ENCODE peak calls at places on chromosomes 5 and 9, in seven cellular contexts. Q is fibroblast of lung, D is cardiac muscle cell, C is heart left ventricle, X is GM23338, U is gastrocnemius medialis, I is psoas muscle. K is an unnamed sample.

GRCh38 chr9:37747271-37747753 is 6.3 kb upstream of the TRMT10B start:
- DNase-seq in Q (peak; percentile 76), D (peak; percentile 76), C (no peak), X (peak; percentile 82), U (peak; percentile 27), I (peak; percentile 49), K (peak; percentile 90)

GRCh38 chr9:85310531-85311070 is 431.2 kb downstream of the AGTPBP1 start:
- DNase-seq in Q (no peak), D (no peak), C (no peak), X (no peak), U (no peak), I (no peak), K (no peak)

GRCh38 chr5:64690417-64691151 is at the start of gene SHISAL2B:
- DNase-seq in Q (peak; percentile 27), D (peak; percentile 35), C (no peak), X (peak; percentile 79), U (no peak), I (no peak), K (peak; percentile 83)

GRCh38 chr5:14364096-14364495 is 217.5 kb upstream of the OTULINL start:
- DNase-seq in Q (peak; percentile 33), D (peak; percentile 32), C (no peak), X (no peak), U (no peak), I (no peak), K (no peak)

GRCh38 chr5:120735076-120735475 is 271.0 kb downstream of the PRR16 start:
- DNase-seq in Q (no peak), D (no peak), C (no peak), X (no peak), U (no peak), I (no peak), K (no peak)

GRCh38 chr9:91253488-91253887 is 108.2 kb downstream of the AUH start:
- DNase-seq in Q (peak; percentile 17), D (no peak), C (no peak), X (peak; percentile 41), U (no peak), I (no peak), K (peak; percentile 29)

GRCh38 chr9:130172858-130173461 is 756 bp downstream of the NCS1 start:
- DNase-seq in Q (peak; percentile 18), D (peak; percentile 17), C (no peak), X (no peak), U (no peak), I (peak; percentile 44), K (peak; percentile 87)

GRCh38 chr5:169970911-169971436 is 9.3 kb downstream of the INSYN2B start:
- DNase-seq in Q (peak; percentile 77), D (peak; percentile 74), C (peak; percentile 37), X (no peak), U (peak; percentile 9), I (peak; percentile 17), K (no peak)

GRCh38 chr5:100780376-100780870 is 122.7 kb downstream of the ST8SIA4 start:
- DNase-seq in Q (no peak), D (no peak), C (no peak), X (no peak), U (no peak), I (no peak), K (no peak)

GRCh38 chr5:31021181-31021624 is 172.3 kb upstream of the CDH6 start:
- DNase-seq in Q (peak; percentile 8), D (peak; percentile 6), C (no peak), X (no peak), U (no peak), I (no peak), K (no peak)

DNA sequence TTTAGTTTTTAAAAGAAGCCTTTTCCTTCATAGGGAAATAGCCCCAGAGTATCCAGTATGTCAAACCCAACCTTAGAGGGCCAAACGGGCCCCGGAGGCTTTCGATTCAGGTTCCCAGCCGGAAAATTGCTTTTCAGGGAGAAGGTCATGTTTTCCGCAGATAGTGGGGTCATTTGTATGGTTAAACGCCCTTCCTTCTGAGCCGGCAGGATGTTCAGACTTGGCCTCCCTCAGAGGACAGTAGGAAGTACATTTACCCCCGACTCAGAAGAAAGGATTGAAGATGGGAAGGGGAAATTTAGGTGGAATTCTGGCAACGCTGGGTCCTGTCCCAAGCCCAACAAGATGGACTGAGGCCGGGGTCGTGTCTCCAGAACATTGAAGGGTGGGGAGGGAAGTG is 195.2 kb downstream of the AOPEP start:
- DNase-seq in Q (no peak), D (no peak), C (no peak), X (no peak), U (no peak), I (no peak), K (no peak)
- H3K4me3 ChIP-seq in Q (no peak overlapping the region), D (no peak overlapping the region), C (no peak overlapping the region), X (no peak overlapping the region), U (no peak overlapping the region), I (peak overlapping the region; percentile 10), K (no peak overlapping the region)

GRCh38 chr5:72183231-72183630 is 76.0 kb downstream of the MAP1B start:
- DNase-seq in Q (no peak), D (no peak), C (no peak), X (peak; percentile 45), U (no peak), I (no peak), K (peak; percentile 39)

GRCh38 chr5:72187388-72188070 is 80.3 kb downstream of the MAP1B start:
- DNase-seq in Q (no peak), D (no peak), C (no peak), X (no peak), U (no peak), I (no peak), K (no peak)

GRCh38 chr5:72180925-72181324 is 73.7 kb downstream of the MAP1B start:
- DNase-seq in Q (no peak), D (no peak), C (no peak), X (no peak), U (no peak), I (no peak), K (no peak)

GRCh38 chr5:72185717-72186388 is 78.6 kb downstream of the MAP1B start:
- DNase-seq in Q (peak; percentile 29), D (peak; percentile 30), C (peak; percentile 51), X (no peak), U (no peak), I (peak; percentile 22), K (no peak)

DNA sequence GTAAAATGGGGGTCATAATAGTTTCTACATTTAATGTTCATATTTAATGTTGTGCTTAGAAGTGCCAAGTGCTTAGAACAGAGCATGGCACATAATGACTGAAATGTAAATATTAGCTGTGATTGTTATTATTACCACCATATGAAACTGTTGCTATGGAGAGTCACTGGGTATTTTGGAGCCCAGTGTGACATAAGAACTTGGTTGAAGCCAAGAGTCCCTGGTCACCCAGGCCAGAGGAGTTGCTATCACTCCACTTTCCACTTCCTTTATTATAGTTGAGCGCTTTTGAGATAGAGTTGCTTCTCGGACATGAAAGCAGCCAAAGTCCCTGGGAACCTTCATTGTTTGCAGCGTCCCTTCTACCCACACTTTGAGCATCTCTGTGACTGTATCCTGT is 77.1 kb downstream of the MAP1B start:
- DNase-seq in Q (no peak), D (no peak), C (no peak), X (no peak), U (no peak), I (no peak), K (no peak)
- H3K36me3 ChIP-seq in Q (peaks cover 14% of the 10 kb centered on the region), D (no peaks in the 10 kb centered on the region), C (no peaks in the 10 kb centered on the region), X (peaks cover 14% of the 10 kb centered on the region), U (no peaks in the 10 kb centered on the region), I (no peaks in the 10 kb centered on the region), K (peaks cover 9% of the 10 kb centered on the region)

GRCh38 chr5:80337379-80337778 is 17.6 kb downstream of the SPZ1 start:
- DNase-seq in Q (no peak), D (no peak), C (no peak), X (no peak), U (no peak), I (no peak), K (no peak)

GRCh38 chr5:80339116-80339515 is 19.3 kb downstream of the SPZ1 start:
- DNase-seq in Q (no peak), D (no peak), C (no peak), X (no peak), U (no peak), I (no peak), K (no peak)

GRCh38 chr5:80346055-80346454 is 26.3 kb downstream of the SPZ1 start:
- DNase-seq in Q (peak; percentile 5), D (peak; percentile 9), C (no peak), X (peak; percentile 77), U (no peak), I (no peak), K (peak; percentile 71)

GRCh38 chr5:80341376-80341775 is 21.6 kb downstream of the SPZ1 start:
- DNase-seq in Q (no peak), D (no peak), C (no peak), X (no peak), U (no peak), I (no peak), K (no peak)

GRCh38 chr5:80343067-80343466 is 23.3 kb downstream of the SPZ1 start:
- DNase-seq in Q (no peak), D (no peak), C (no peak), X (no peak), U (no peak), I (no peak), K (no peak)
- H3K27me3 ChIP-seq in Q (no peaks in the 10 kb centered on the region), D (no peaks in the 10 kb centered on the region), C (no peaks in the 10 kb centered on the region), X (no peaks in the 10 kb centered on the region), U (no peaks in the 10 kb centered on the region), I (no peaks in the 10 kb centered on the region), K (no peaks in the 10 kb centered on the region)

GRCh38 chr5:322942-323879 is 1.7 kb downstream of the AHRR start:
- DNase-seq in Q (no peak), D (no peak), C (no peak), X (peak; percentile 59), U (no peak), I (no peak), K (peak; percentile 61)

GRCh38 chr5:321726-322251 is 275 bp downstream of the AHRR start:
- DNase-seq in Q (no peak), D (no peak), C (no peak), X (peak; percentile 14), U (no peak), I (no peak), K (peak; percentile 76)

GRCh38 chr5:326109-326508 is 4.6 kb downstream of the AHRR start:
- DNase-seq in Q (no peak), D (no peak), C (no peak), X (no peak), U (no peak), I (no peak), K (no peak)

GRCh38 chr5:322281-322941 is 897 bp downstream of the AHRR start:
- DNase-seq in Q (peak; percentile 23), D (peak; percentile 24), C (no peak), X (peak; percentile 59), U (no peak), I (no peak), K (peak; percentile 86)

DNA sequence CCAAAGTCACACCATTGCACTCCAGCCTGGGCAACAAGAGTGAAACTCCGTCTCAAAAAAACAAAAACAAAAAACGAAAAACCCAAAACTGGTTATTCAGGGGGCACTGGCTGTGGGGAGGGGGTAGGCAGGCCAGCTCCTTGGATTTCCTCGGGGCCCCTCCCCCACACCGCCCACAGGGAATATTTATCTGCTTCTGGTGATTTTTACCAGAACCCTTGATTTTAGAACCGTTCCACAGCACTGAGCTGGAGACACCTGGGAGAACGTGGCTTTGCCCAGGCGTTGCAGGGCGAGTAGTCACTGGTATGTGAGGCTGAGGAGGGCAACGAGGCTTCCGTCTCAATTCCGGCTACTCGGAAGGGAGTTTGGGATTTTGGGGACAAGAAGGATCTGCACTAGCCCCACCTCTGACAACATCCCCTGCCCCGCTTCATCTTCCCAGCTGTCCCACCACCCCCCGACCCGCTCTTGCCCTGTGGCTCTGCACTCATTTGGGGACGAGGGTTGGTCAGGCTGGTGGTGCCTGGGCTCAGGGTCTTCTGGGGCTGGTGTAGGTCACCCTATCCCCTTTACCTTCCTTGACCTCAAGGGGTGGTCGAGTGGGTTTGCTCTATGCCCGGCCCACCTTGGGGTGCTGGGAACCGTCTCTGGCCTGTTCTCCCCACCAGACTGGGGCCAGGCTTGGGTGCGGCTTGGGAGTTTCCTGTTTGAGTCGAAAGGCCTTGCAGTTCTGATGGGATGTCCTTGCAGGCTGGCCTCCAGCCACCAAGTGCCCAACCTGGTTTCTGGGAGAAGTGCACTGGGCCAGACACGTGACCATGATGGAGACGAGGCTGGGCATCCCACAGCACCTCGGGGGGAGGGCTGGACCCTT is 3.5 kb downstream of the AHRR start:
- DNase-seq in Q (no peak), D (no peak), C (no peak), X (no peak), U (no peak), I (no peak), K (no peak)
- H3K4me3 ChIP-seq in Q (no peak overlapping the region), D (no peak overlapping the region), C (no peak overlapping the region), X (no peak overlapping the region), U (no peak overlapping the region), I (no peak overlapping the region), K (no peak overlapping the region)